ENCODE peak calls at places on chromosomes 5 and 9, in four cellular contexts. One of them, this sample, is unnamed.

GRCh38 chr5:172593306-172593705 is 47.8 kb upstream of the NEURL1B start:
- DNase-seq in ovary: no peak
- DNase-seq in HTR-8/SVneo: no peak
- DNase-seq in AG20443: no peak
- DNase-seq in this sample: no peak

GRCh38 chr9:105637787-105638395 is 24.4 kb upstream of the TAL2 start:
- DNase-seq in HTR-8/SVneo: no peak
- DNase-seq in ovary: no peak
- DNase-seq in AG20443: no peak
- DNase-seq in this sample: no peak

GRCh38 chr5:60350794-60351193 is 349.2 kb downstream of the DEPDC1B start:
- DNase-seq in ovary: no peak
- DNase-seq in AG20443: no peak
- DNase-seq in HTR-8/SVneo: no peak
- DNase-seq in this sample: no peak

GRCh38 chr5:170720984-170721383 is 62.5 kb upstream of the GABRP start:
- DNase-seq in HTR-8/SVneo: no peak
- DNase-seq in AG20443: no peak
- DNase-seq in ovary: no peak
- DNase-seq in this sample: no peak

GRCh38 chr5:15796557-15796956 is 296.6 kb downstream of the FBXL7 start:
- DNase-seq in HTR-8/SVneo: no peak
- DNase-seq in AG20443: no peak
- DNase-seq in ovary: no peak
- DNase-seq in this sample: no peak

GRCh38 chr9:32775283-32775682 is 8.1 kb upstream of the TMEM215 start:
- DNase-seq in HTR-8/SVneo: no peak
- DNase-seq in AG20443: no peak
- DNase-seq in ovary: no peak
- DNase-seq in this sample: no peak

GRCh38 chr9:123796618-123797484 is 133.1 kb downstream of the DENND1A start:
- DNase-seq in AG20443: no peak
- DNase-seq in ovary: no peak
- DNase-seq in HTR-8/SVneo: no peak
- DNase-seq in this sample: no peak

GRCh38 chr9:126240835-126241234 is 85.8 kb upstream of the MVB12B start:
- DNase-seq in ovary: no peak
- DNase-seq in AG20443: no peak
- DNase-seq in HTR-8/SVneo: no peak
- DNase-seq in this sample: no peak

GRCh38 chr9:90020277-90020871 is 415.6 kb downstream of the GADD45G start:
- DNase-seq in AG20443: no peak
- DNase-seq in ovary: no peak
- DNase-seq in HTR-8/SVneo: no peak
- DNase-seq in this sample: no peak

GRCh38 chr5:135238622-135239460 is 160.2 kb downstream of the MACROH2A1 start:
- DNase-seq in AG20443: no peak
- DNase-seq in ovary: no peak
- DNase-seq in HTR-8/SVneo: no peak
- DNase-seq in this sample: no peak

GRCh38 chr5:170483701-170484458 is 19.9 kb upstream of the KCNIP1 start:
- DNase-seq in ovary: no peak
- DNase-seq in HTR-8/SVneo: peak
- DNase-seq in AG20443: no peak
- DNase-seq in this sample: no peak

GRCh38 chr9:126058631-126059030 is 268.0 kb upstream of the MVB12B start:
- DNase-seq in ovary: no peak
- DNase-seq in HTR-8/SVneo: no peak
- DNase-seq in AG20443: no peak
- DNase-seq in this sample: no peak

GRCh38 chr9:89988458-89988857 is 383.6 kb downstream of the GADD45G start:
- DNase-seq in HTR-8/SVneo: no peak
- DNase-seq in ovary: no peak
- DNase-seq in AG20443: no peak
- DNase-seq in this sample: no peak

GRCh38 chr5:38347040-38347763 is 88.8 kb downstream of the EGFLAM start:
- DNase-seq in HTR-8/SVneo: no peak
- DNase-seq in AG20443: peak
- DNase-seq in ovary: no peak
- DNase-seq in this sample: no peak

GRCh38 chr5:15501057-15501791 is 1.2 kb downstream of the FBXL7 start:
- DNase-seq in HTR-8/SVneo: peak
- DNase-seq in ovary: peak
- DNase-seq in AG20443: peak
- DNase-seq in this sample: peak

GRCh38 chr9:121863931-121864330 is 212.5 kb downstream of the DAB2IP start:
- DNase-seq in AG20443: peak
- DNase-seq in ovary: no peak
- DNase-seq in HTR-8/SVneo: no peak
- DNase-seq in this sample: no peak

GRCh38 chr5:52007230-52007858 is 624.1 kb downstream of the ISL1 start:
- DNase-seq in HTR-8/SVneo: peak
- DNase-seq in AG20443: peak
- DNase-seq in ovary: no peak
- DNase-seq in this sample: no peak

GRCh38 chr9:103407260-103407659 is 412.1 kb downstream of the CYLC2 start:
- DNase-seq in ovary: no peak
- DNase-seq in HTR-8/SVneo: no peak
- DNase-seq in AG20443: no peak
- DNase-seq in this sample: no peak

GRCh38 chr5:151811593-151812321 is 40.0 kb downstream of the G3BP1 start:
- DNase-seq in HTR-8/SVneo: no peak
- DNase-seq in ovary: no peak
- DNase-seq in AG20443: peak
- DNase-seq in this sample: no peak

GRCh38 chr5:16453609-16454008 is 12.0 kb downstream of the ZNF622 start:
- DNase-seq in AG20443: no peak
- DNase-seq in HTR-8/SVneo: no peak
- DNase-seq in ovary: no peak
- DNase-seq in this sample: no peak

GRCh38 chr9:90801175-90801506 is 478 bp upstream of the SYK start:
- DNase-seq in AG20443: no peak
- DNase-seq in HTR-8/SVneo: no peak
- DNase-seq in ovary: no peak
- DNase-seq in this sample: peak

GRCh38 chr5:175443514-175444059 is 395 bp downstream of the DRD1 start:
- DNase-seq in AG20443: peak
- DNase-seq in ovary: no peak
- DNase-seq in HTR-8/SVneo: no peak
- DNase-seq in this sample: no peak

GRCh38 chr5:77797133-77797532 is 21.0 kb upstream of the TBCA start:
- DNase-seq in HTR-8/SVneo: no peak
- DNase-seq in ovary: no peak
- DNase-seq in AG20443: no peak
- DNase-seq in this sample: no peak

GRCh38 chr9:2469681-2470141 is 151.9 kb upstream of the VLDLR start:
- DNase-seq in ovary: peak
- DNase-seq in AG20443: peak
- DNase-seq in HTR-8/SVneo: peak
- DNase-seq in this sample: peak

GRCh38 chr5:172733179-172733973 is 37.6 kb downstream of the DUSP1 start:
- DNase-seq in HTR-8/SVneo: peak
- DNase-seq in ovary: peak
- DNase-seq in AG20443: peak
- DNase-seq in this sample: peak

This sample was measured in right cardiac atrium.